ENCODE peak calls at places on chromosomes 11 and 22, in eight cellular contexts. One of them, this sample, is unnamed.

GRCh38 chr11:122101625-122102291 is 14.3 kb downstream of the BLID start:
- DNase-seq in endothelial cell of umbilical vein: peak
- DNase-seq in ovary: peak
- DNase-seq in kidney: peak
- DNase-seq in epithelial cell of esophagus: peak
- DNase-seq in fibroblast of mammary gland: peak
- DNase-seq in H9: peak
- DNase-seq in thoracic aorta: peak
- DNase-seq in this sample: no peak

GRCh38 chr22:49754674-49755590 is 72.7 kb downstream of the BRD1 start:
- DNase-seq in H9: peak
- DNase-seq in kidney: peak
- DNase-seq in ovary: no peak
- DNase-seq in epithelial cell of esophagus: no peak
- DNase-seq in fibroblast of mammary gland: no peak
- DNase-seq in endothelial cell of umbilical vein: no peak
- DNase-seq in thoracic aorta: no peak
- DNase-seq in this sample: peak

GRCh38 chr11:71352226-71352625 is 96.0 kb downstream of the DHCR7 start:
- DNase-seq in fibroblast of mammary gland: no peak
- DNase-seq in H9: no peak
- DNase-seq in endothelial cell of umbilical vein: no peak
- DNase-seq in ovary: no peak
- DNase-seq in thoracic aorta: no peak
- DNase-seq in kidney: no peak
- DNase-seq in epithelial cell of esophagus: no peak
- DNase-seq in this sample: no peak

GRCh38 chr22:36569999-36570398 is 41.0 kb upstream of the EIF3D start:
- DNase-seq in ovary: no peak
- DNase-seq in epithelial cell of esophagus: peak
- DNase-seq in fibroblast of mammary gland: peak
- DNase-seq in H9: peak
- DNase-seq in thoracic aorta: no peak
- DNase-seq in kidney: no peak
- DNase-seq in endothelial cell of umbilical vein: peak
- DNase-seq in this sample: no peak

GRCh38 chr11:116602637-116602942 is 170.2 kb downstream of the BUD13 start:
- DNase-seq in fibroblast of mammary gland: no peak
- DNase-seq in kidney: no peak
- DNase-seq in endothelial cell of umbilical vein: no peak
- DNase-seq in epithelial cell of esophagus: no peak
- DNase-seq in thoracic aorta: no peak
- DNase-seq in H9: no peak
- DNase-seq in ovary: no peak
- DNase-seq in this sample: no peak

GRCh38 chr11:24622262-24622661 is 125.4 kb downstream of the LUZP2 start:
- DNase-seq in H9: no peak
- DNase-seq in endothelial cell of umbilical vein: no peak
- DNase-seq in epithelial cell of esophagus: no peak
- DNase-seq in kidney: no peak
- DNase-seq in fibroblast of mammary gland: no peak
- DNase-seq in thoracic aorta: no peak
- DNase-seq in ovary: no peak
- DNase-seq in this sample: no peak

GRCh38 chr22:42960146-42960509 is 54.8 kb downstream of the PACSIN2 start:
- DNase-seq in fibroblast of mammary gland: no peak
- DNase-seq in thoracic aorta: no peak
- DNase-seq in kidney: no peak
- DNase-seq in epithelial cell of esophagus: no peak
- DNase-seq in ovary: no peak
- DNase-seq in endothelial cell of umbilical vein: no peak
- DNase-seq in H9: no peak
- DNase-seq in this sample: no peak

GRCh38 chr11:88363566-88364169 is 26.1 kb upstream of the CTSC start:
- DNase-seq in ovary: no peak
- DNase-seq in epithelial cell of esophagus: peak
- DNase-seq in endothelial cell of umbilical vein: peak
- DNase-seq in kidney: no peak
- DNase-seq in H9: no peak
- DNase-seq in fibroblast of mammary gland: peak
- DNase-seq in thoracic aorta: no peak
- DNase-seq in this sample: no peak

GRCh38 chr11:117212697-117213355 is 13.7 kb downstream of the TAGLN start:
- DNase-seq in fibroblast of mammary gland: no peak
- DNase-seq in ovary: no peak
- DNase-seq in thoracic aorta: no peak
- DNase-seq in endothelial cell of umbilical vein: no peak
- DNase-seq in kidney: peak
- DNase-seq in H9: no peak
- DNase-seq in epithelial cell of esophagus: no peak
- DNase-seq in this sample: no peak

GRCh38 chr22:32720924-32721323 is 80.6 kb upstream of the TIMP3 start:
- DNase-seq in kidney: no peak
- DNase-seq in endothelial cell of umbilical vein: no peak
- DNase-seq in fibroblast of mammary gland: peak
- DNase-seq in ovary: no peak
- DNase-seq in thoracic aorta: no peak
- DNase-seq in H9: no peak
- DNase-seq in epithelial cell of esophagus: no peak
- DNase-seq in this sample: no peak

GRCh38 chr22:19704355-19705015 is 9.8 kb upstream of the SEPTIN5 start:
- DNase-seq in fibroblast of mammary gland: no peak
- DNase-seq in thoracic aorta: no peak
- DNase-seq in endothelial cell of umbilical vein: no peak
- DNase-seq in epithelial cell of esophagus: no peak
- DNase-seq in H9: peak
- DNase-seq in ovary: no peak
- DNase-seq in kidney: peak
- DNase-seq in this sample: no peak

GRCh38 chr11:32985600-32985999 is 30.1 kb upstream of the DEPDC7 start:
- DNase-seq in H9: no peak
- DNase-seq in ovary: no peak
- DNase-seq in thoracic aorta: no peak
- DNase-seq in fibroblast of mammary gland: no peak
- DNase-seq in epithelial cell of esophagus: no peak
- DNase-seq in endothelial cell of umbilical vein: no peak
- DNase-seq in kidney: no peak
- DNase-seq in this sample: no peak

GRCh38 chr11:28529540-28530410 is 421.6 kb downstream of the METTL15 start:
- DNase-seq in epithelial cell of esophagus: peak
- DNase-seq in fibroblast of mammary gland: peak
- DNase-seq in endothelial cell of umbilical vein: peak
- DNase-seq in thoracic aorta: no peak
- DNase-seq in H9: no peak
- DNase-seq in ovary: no peak
- DNase-seq in kidney: no peak
- DNase-seq in this sample: no peak

GRCh38 chr11:60767388-60767811 is 10.7 kb downstream of the MS4A15 start:
- DNase-seq in epithelial cell of esophagus: no peak
- DNase-seq in endothelial cell of umbilical vein: peak
- DNase-seq in kidney: no peak
- DNase-seq in H9: peak
- DNase-seq in fibroblast of mammary gland: no peak
- DNase-seq in thoracic aorta: no peak
- DNase-seq in ovary: no peak
- DNase-seq in this sample: no peak

GRCh38 chr11:114060402-114061052 is 1.0 kb downstream of the ZBTB16 start:
- DNase-seq in endothelial cell of umbilical vein: peak
- DNase-seq in ovary: peak
- DNase-seq in thoracic aorta: no peak
- DNase-seq in kidney: peak
- DNase-seq in epithelial cell of esophagus: peak
- DNase-seq in H9: peak
- DNase-seq in fibroblast of mammary gland: no peak
- DNase-seq in this sample: no peak

DNA sequence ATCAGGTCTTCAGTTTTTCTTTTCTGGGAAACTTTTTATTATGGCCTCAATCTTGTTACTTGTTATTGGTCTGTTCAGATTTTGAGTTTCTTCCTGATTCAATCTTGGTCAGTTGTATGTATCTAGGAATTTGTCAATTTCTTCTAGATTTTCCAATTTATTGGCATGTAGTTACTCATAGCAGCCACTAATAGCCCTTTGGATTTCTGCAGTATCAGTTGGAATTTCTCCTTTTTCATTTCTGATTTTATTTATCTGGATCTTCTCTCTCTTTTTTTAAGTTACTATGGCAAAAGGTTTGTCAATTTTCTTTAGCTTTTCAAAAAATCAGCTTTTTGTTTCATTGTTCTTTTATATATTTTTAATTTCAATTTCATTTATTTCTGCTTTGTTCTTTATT is 419.6 kb upstream of the KIRREL3 start:
- DNase-seq in thoracic aorta: no peak
- DNase-seq in ovary: no peak
- DNase-seq in epithelial cell of esophagus: no peak
- DNase-seq in endothelial cell of umbilical vein: no peak
- DNase-seq in fibroblast of mammary gland: no peak
- DNase-seq in H9: no peak
- DNase-seq in kidney: no peak
- DNase-seq in this sample: no peak
- TF ChIP-seq CTCF in thoracic aorta: no peak
- TF ChIP-seq CTCF in ovary: no peak
- TF ChIP-seq CTCF in epithelial cell of esophagus: no peak
- TF ChIP-seq CTCF in endothelial cell of umbilical vein: no peak
- TF ChIP-seq CTCF in fibroblast of mammary gland: no peak
- TF ChIP-seq CTCF in H9: peak
- TF ChIP-seq CTCF in kidney: no peak
- TF ChIP-seq CTCF in this sample: no peak

DNA sequence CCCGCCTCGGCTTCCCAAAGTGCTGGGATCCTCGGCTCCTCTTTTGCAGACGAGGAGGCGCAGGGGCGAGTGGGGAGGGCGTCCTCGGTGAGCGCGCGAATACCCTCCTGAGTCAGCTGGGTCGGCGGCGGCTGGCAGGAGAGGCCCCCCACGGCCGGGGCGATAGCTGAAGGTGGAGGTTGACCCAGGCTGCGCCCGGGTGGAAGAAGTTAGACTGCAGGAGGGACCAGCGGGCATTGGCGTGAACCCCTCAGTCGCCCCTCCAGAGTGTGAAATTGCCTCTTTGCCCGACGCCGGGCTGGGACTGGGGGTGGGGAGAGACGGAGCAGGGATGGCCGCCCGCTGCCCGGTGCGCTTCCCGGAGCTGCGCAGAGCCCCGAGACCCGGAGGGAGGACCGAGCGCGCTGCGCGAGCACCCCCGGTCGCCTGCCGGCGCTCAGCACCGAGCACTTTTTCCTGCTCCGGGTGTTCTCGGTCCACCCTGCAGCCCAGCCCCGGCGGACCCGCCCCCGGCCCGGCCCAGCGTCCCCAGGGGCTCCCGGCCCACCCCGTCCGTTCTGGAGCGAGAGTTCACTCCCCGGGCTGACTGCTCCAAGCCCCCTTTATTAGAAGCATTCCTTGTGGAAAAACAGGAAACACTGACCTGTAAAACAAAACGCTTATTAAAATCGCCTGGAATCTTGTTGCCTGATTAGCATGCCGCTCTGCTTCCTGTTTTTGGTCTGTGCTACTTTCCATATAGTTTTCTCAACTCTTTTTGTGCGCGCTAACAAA is 13.7 kb upstream of the CPT1A start:
- DNase-seq in thoracic aorta: no peak
- DNase-seq in ovary: peak
- DNase-seq in epithelial cell of esophagus: no peak
- DNase-seq in fibroblast of mammary gland: peak
- DNase-seq in kidney: peak
- DNase-seq in H9: peak
- DNase-seq in endothelial cell of umbilical vein: peak
- DNase-seq in this sample: no peak
- TF ChIP-seq CTCF in thoracic aorta: no peak
- TF ChIP-seq CTCF in ovary: no peak
- TF ChIP-seq CTCF in epithelial cell of esophagus: no peak
- TF ChIP-seq CTCF in fibroblast of mammary gland: no peak
- TF ChIP-seq CTCF in kidney: no peak
- TF ChIP-seq CTCF in H9: peak
- TF ChIP-seq CTCF in endothelial cell of umbilical vein: no peak
- TF ChIP-seq CTCF in this sample: no peak

DNA sequence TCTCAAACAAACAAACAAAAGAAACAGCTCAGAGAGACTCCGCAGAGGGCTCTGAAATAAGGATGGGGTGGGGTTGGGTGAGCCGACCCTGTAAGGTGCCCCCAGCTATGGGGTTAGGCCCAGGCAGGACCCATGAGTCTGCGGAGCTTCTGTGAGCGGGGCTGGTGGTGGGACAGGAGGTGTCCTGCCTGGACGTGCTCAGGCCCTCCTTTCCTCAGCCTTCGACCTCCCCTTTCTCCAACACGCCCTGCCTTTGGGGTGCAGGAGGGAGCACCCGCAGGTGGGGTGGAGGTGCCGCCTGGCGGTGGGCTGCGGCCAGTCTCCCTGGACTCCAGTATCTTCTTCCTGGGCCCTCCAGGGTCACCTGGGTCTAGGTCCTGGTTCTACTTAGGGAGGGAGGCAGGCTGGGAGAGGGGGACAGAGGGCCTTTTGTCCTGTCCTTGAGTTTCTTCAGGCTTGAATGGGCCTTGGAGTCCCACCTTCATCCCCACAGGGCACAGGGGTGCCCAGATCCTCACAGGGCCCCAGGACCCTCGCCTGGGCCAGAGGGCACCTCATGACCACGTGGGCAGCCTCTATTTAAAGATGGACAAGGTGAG is 12.3 kb downstream of the PRR33 start:
- DNase-seq in fibroblast of mammary gland: no peak
- DNase-seq in thoracic aorta: no peak
- DNase-seq in endothelial cell of umbilical vein: no peak
- DNase-seq in ovary: peak
- DNase-seq in kidney: peak
- DNase-seq in epithelial cell of esophagus: no peak
- DNase-seq in H9: no peak
- DNase-seq in this sample: no peak
- TF ChIP-seq CTCF in fibroblast of mammary gland: no peak
- TF ChIP-seq CTCF in thoracic aorta: no peak
- TF ChIP-seq CTCF in endothelial cell of umbilical vein: no peak
- TF ChIP-seq CTCF in ovary: no peak
- TF ChIP-seq CTCF in kidney: no peak
- TF ChIP-seq CTCF in epithelial cell of esophagus: no peak
- TF ChIP-seq CTCF in H9: no peak
- TF ChIP-seq CTCF in this sample: no peak

DNA sequence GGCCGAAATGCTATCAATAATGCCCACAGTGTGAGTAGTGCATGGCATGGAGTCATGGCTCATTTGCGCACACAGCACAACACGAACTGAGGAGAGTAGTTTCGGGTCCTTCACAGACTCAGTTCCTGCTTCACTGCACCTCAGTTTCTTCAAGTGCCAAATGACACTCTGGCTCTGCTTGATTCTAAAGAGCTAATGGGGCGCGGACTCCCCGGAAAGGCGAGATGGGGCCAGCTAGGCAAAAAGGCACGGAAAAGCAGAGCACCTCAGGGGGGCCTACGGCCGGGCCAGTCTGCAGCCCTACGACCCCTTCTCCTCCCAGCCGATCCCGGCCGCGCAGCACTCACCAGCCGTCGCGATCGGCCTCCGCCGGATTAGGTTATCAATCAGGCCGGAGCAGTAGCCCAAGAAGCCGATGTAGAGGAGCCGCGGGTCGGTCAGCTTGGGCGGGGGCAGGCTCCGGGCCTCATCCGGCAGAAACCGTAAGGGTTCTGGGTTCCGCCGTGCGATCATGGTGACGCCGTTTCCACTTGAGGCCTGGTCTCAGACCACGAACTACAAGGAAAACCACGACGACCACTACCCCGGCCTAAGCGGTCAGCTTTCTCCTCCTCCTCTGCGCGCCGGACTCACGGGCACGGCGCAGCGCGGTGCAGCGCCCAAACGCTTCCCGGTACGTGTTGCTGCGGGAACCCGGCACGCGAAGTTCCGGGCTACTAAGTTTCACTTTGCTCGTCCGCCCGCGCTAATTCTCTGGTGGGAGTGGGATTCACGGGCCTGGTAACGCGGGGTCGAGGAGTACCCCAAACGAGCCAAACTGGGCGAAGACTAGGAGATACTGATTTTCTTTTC is at the start of gene NDUFC2:
- DNase-seq in H9: peak
- DNase-seq in epithelial cell of esophagus: peak
- DNase-seq in ovary: peak
- DNase-seq in thoracic aorta: peak
- DNase-seq in fibroblast of mammary gland: peak
- DNase-seq in kidney: peak
- DNase-seq in endothelial cell of umbilical vein: peak
- DNase-seq in this sample: peak
- TF ChIP-seq CTCF in H9: no peak
- TF ChIP-seq CTCF in epithelial cell of esophagus: no peak
- TF ChIP-seq CTCF in ovary: no peak
- TF ChIP-seq CTCF in thoracic aorta: peak
- TF ChIP-seq CTCF in fibroblast of mammary gland: no peak
- TF ChIP-seq CTCF in kidney: no peak
- TF ChIP-seq CTCF in endothelial cell of umbilical vein: no peak
- TF ChIP-seq CTCF in this sample: no peak

This sample was measured in esophagus muscularis mucosa.